ENCODE peak calls at places on chromosome 4, in ten cellular contexts. J, N, F, H, R, U, M, I, A and Z are unnamed samples.

GRCh38 chr4:148310756-148311155 is 131.5 kb downstream of the NR3C2 start:
- DNase-seq in A (no peak), H (no peak), N (no peak), U (no peak), M (no peak), F (no peak), J (no peak), R (no peak), I (no peak), Z (no peak)

GRCh38 chr4:38832206-38832605 is 24.4 kb downstream of the TLR6 start:
- DNase-seq in F (no peak), M (no peak), A (no peak), J (no peak), I (no peak), H (no peak), N (no peak), R (no peak), U (no peak), Z (no peak)

GRCh38 chr4:168797176-168797575 is 212.9 kb downstream of the CBR4 start:
- DNase-seq in N (no peak), M (no peak), H (no peak), R (no peak), A (no peak), F (no peak), U (no peak), I (no peak), J (peak; percentile 91), Z (no peak)

GRCh38 chr4:3271131-3271530 is 21.7 kb upstream of the RGS12 start:
- DNase-seq in J (no peak), M (peak; percentile 5), A (no peak), I (no peak), R (no peak), H (no peak), U (no peak), N (no peak), F (no peak), Z (no peak)

GRCh38 chr4:145734051-145734450 is 54.1 kb downstream of the C4orf51 start:
- DNase-seq in F (no peak), U (no peak), J (peak; percentile 14), I (no peak), A (no peak), M (no peak), N (no peak), H (no peak), R (no peak), Z (no peak)

GRCh38 chr4:146855761-146856160 is 89.9 kb downstream of the TTC29 start:
- DNase-seq in U (no peak), I (no peak), N (no peak), A (no peak), R (no peak), F (no peak), J (no peak), H (no peak), M (no peak), Z (no peak)

GRCh38 chr4:124121511-124121934 is 591.0 kb downstream of the ANKRD50 start:
- DNase-seq in M (no peak), A (no peak), R (no peak), F (no peak), H (no peak), U (no peak), I (no peak), J (peak; percentile 58), N (no peak), Z (no peak)

GRCh38 chr4:184417802-184418511 is 56.4 kb downstream of the IRF2 start:
- DNase-seq in A (no peak), H (no peak), U (peak; percentile 51), N (no peak), I (peak; percentile 14), R (no peak), M (no peak), J (peak; percentile 70), F (no peak), Z (no peak)

GRCh38 chr4:16770887-16771286 is 127.6 kb downstream of the LDB2 start:
- DNase-seq in J (no peak), N (no peak), I (no peak), M (no peak), F (no peak), H (no peak), R (no peak), U (no peak), A (no peak), Z (no peak)

GRCh38 chr4:153151535-153152452 is 52.4 kb upstream of the TRIM2 start:
- DNase-seq in N (peak; percentile 80), F (peak; percentile 98), A (peak; percentile 57), R (peak; percentile 92), J (peak; percentile 46), U (no peak), M (peak; percentile 79), H (peak; percentile 96), I (no peak), Z (peak; percentile 49)

GRCh38 chr4:77859256-77859655 is 3.4 kb upstream of the MRPL1 start:
- DNase-seq in H (no peak), A (no peak), J (no peak), F (no peak), N (no peak), M (peak; percentile 45), I (no peak), U (no peak), R (no peak), Z (no peak)
- H3K4me1 ChIP-seq in H (peaks cover 4% of the 10 kb centered on the region), A (peaks cover 2% of the 10 kb centered on the region), J (peaks cover 5% of the 10 kb centered on the region), F (peaks cover 6% of the 10 kb centered on the region), N (peaks cover 2% of the 10 kb centered on the region), M (peaks cover 17% of the 10 kb centered on the region), I (peaks cover 55% of the 10 kb centered on the region), U (peaks cover 17% of the 10 kb centered on the region), R (peaks cover 3% of the 10 kb centered on the region), Z (peaks cover 2% of the 10 kb centered on the region)

GRCh38 chr4:7096264-7096663 is 28.4 kb upstream of the GRPEL1 start:
- DNase-seq in F (no peak), N (peak; percentile 13), R (no peak), A (no peak), H (no peak), J (no peak), M (no peak), U (no peak), I (no peak), Z (no peak)
- H3K4me1 ChIP-seq in F (peaks cover 2% of the 10 kb centered on the region), N (no peaks in the 10 kb centered on the region), R (no peaks in the 10 kb centered on the region), A (no peaks in the 10 kb centered on the region), H (no peaks in the 10 kb centered on the region), J (no peaks in the 10 kb centered on the region), M (no peaks in the 10 kb centered on the region), U (no peaks in the 10 kb centered on the region), I (peaks cover 5% of the 10 kb centered on the region), Z (peaks cover 8% of the 10 kb centered on the region)

DNA sequence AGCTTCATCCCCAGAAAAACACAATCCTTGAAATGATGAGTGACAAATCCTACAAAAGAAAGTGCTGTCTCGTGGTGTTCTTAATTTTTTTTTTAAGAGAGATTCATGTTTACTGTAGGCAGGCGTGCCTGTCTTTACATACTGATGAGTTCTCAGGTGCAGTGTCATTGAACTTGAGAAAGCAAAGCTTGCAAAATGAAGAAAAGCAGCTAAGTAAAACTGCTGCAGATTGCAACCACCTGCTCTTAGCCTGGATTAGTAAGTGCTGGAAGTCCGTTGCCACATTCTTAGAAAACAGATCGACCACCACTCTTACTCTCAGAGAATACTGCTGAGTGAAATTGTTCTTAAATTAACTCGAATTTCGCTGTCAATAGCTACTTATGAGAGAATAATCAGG is 854.6 kb downstream of the TRIML1 start:
- DNase-seq in M (no peak), N (no peak), U (no peak), F (no peak), R (no peak), J (no peak), A (no peak), I (no peak), H (no peak), Z (no peak)
- H3K4me1 ChIP-seq in M (no peaks in the 10 kb centered on the region), N (no peaks in the 10 kb centered on the region), U (no peaks in the 10 kb centered on the region), F (no peaks in the 10 kb centered on the region), R (no peaks in the 10 kb centered on the region), J (no peaks in the 10 kb centered on the region), A (no peaks in the 10 kb centered on the region), I (no peaks in the 10 kb centered on the region), H (no peaks in the 10 kb centered on the region), Z (no peaks in the 10 kb centered on the region)

GRCh38 chr4:8394806-8395205 is 45.7 kb downstream of the ACOX3 start:
- DNase-seq in M (no peak), I (no peak), H (no peak), N (no peak), A (peak; percentile 50), U (no peak), R (no peak), F (no peak), J (no peak), Z (no peak)

GRCh38 chr4:8395504-8395903 is 45.0 kb downstream of the ACOX3 start:
- DNase-seq in J (no peak), R (peak; percentile 57), A (peak; percentile 47), N (no peak), M (no peak), I (no peak), H (no peak), F (no peak), U (no peak), Z (no peak)

GRCh38 chr4:8392591-8393190 is 47.8 kb downstream of the ACOX3 start:
- DNase-seq in A (peak; percentile 51), F (no peak), J (peak; percentile 2), M (no peak), H (no peak), I (no peak), R (no peak), U (no peak), N (no peak), Z (no peak)

GRCh38 chr4:8393593-8394038 is 46.9 kb downstream of the ACOX3 start:
- DNase-seq in F (no peak), I (no peak), N (peak; percentile 89), H (no peak), R (no peak), A (peak; percentile 76), U (no peak), M (no peak), J (peak; percentile 96), Z (peak; percentile 66)

DNA sequence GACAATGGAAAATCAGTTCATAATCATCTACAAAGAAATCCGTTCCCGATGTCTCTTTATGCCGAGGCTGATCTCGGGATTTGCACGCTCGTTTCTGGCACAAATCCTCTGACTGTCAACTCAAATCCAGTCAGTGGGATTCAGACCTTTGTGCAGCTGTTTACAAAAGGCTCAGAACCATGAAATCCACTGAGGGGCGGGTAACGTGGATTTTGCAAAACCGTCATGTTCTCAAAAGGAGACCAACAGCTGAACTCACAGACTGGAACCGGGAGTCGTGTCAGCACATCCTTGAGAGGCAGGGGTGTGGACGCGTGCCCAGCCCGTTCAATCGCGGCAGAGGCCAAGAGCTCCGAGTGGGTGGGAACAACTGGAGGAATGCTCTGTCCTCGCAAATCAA is 46.4 kb downstream of the ACOX3 start:
- DNase-seq in J (peak; percentile 82), M (peak; percentile 37), I (no peak), U (no peak), H (no peak), N (no peak), F (no peak), A (peak; percentile 94), R (peak; percentile 89), Z (peak; percentile 90)
- H3K4me1 ChIP-seq in J (peaks cover 21% of the 10 kb centered on the region), M (peaks cover 6% of the 10 kb centered on the region), I (no peaks in the 10 kb centered on the region), U (peaks cover 7% of the 10 kb centered on the region), H (no peaks in the 10 kb centered on the region), N (no peaks in the 10 kb centered on the region), F (peaks cover 9% of the 10 kb centered on the region), A (peaks cover 11% of the 10 kb centered on the region), R (peaks cover 7% of the 10 kb centered on the region), Z (peaks cover 23% of the 10 kb centered on the region)